ENCODE peak calls at places on chromosomes 11 and 22, in five cellular contexts. Q is HCT116, W is neural progenitor cell, X is GM23338, A is MM.1S. C is an unnamed sample.

GRCh38 chr11:10139656-10140055 is 154.4 kb downstream of the SBF2 start:
- DNase-seq in Q (no peak), W (no peak), X (no peak), A (no peak), C (peak; percentile 69)

GRCh38 chr11:7575841-7576451 is 62.1 kb downstream of the PPFIBP2 start:
- DNase-seq in Q (no peak), W (no peak), X (no peak), A (peak; percentile 35), C (peak; percentile 41)

GRCh38 chr11:127362754-127363153 is 362.2 kb upstream of the KIRREL3 start:
- DNase-seq in Q (no peak), W (no peak), X (no peak), A (no peak), C (no peak)

GRCh38 chr11:70111269-70112016 is 33.3 kb downstream of the ANO1 start:
- DNase-seq in Q (no peak), W (peak; percentile 31), X (peak; percentile 43), A (no peak), C (peak; percentile 31)

GRCh38 chr11:35786918-35787557 is 124.5 kb downstream of the TRIM44 start:
- DNase-seq in Q (no peak), W (no peak), X (no peak), A (no peak), C (no peak)

GRCh38 chr11:28448186-28448585 is 340.0 kb downstream of the METTL15 start:
- DNase-seq in Q (no peak), W (no peak), X (no peak), A (no peak), C (peak; percentile 8)

GRCh38 chr22:25762147-25762546 is 20.2 kb downstream of the MYO18B start:
- DNase-seq in Q (no peak), W (no peak), X (no peak), A (no peak), C (no peak)

GRCh38 chr11:117823294-117823940 is 1.1 kb downstream of the FXYD2 start:
- DNase-seq in Q (no peak), W (peak; percentile 39), X (no peak), A (no peak), C (no peak)

GRCh38 chr11:75245356-75246005 is 4.9 kb downstream of the TPBGL start:
- DNase-seq in Q (no peak), W (peak; percentile 42), X (peak; percentile 72), A (no peak), C (peak; percentile 24)

GRCh38 chr11:134981824-134982223 is 569.8 kb upstream of the B3GAT1 start:
- DNase-seq in Q (no peak), W (no peak), X (no peak), A (no peak), C (no peak)

GRCh38 chr11:125165111-125165663 is 636 bp downstream of the PKNOX2 start:
- DNase-seq in Q (no peak), W (peak; percentile 65), X (peak; percentile 54), A (no peak), C (peak; percentile 19)

GRCh38 chr11:60912851-60913550 is 957 bp upstream of the TMEM109 start:
- DNase-seq in Q (no peak), W (peak; percentile 20), X (no peak), A (no peak), C (no peak)

GRCh38 chr11:127639916-127640315 is 639.3 kb upstream of the KIRREL3 start:
- DNase-seq in Q (no peak), W (no peak), X (no peak), A (no peak), C (peak; percentile 42)

GRCh38 chr11:44957051-44957515 is 6.4 kb upstream of the TP53I11 start:
- DNase-seq in Q (no peak), W (peak; percentile 67), X (peak; percentile 70), A (no peak), C (no peak)

GRCh38 chr11:58394195-58394594 is 12.5 kb downstream of the OR5B3 start:
- DNase-seq in Q (no peak), W (no peak), X (no peak), A (no peak), C (peak; percentile 99)

DNA sequence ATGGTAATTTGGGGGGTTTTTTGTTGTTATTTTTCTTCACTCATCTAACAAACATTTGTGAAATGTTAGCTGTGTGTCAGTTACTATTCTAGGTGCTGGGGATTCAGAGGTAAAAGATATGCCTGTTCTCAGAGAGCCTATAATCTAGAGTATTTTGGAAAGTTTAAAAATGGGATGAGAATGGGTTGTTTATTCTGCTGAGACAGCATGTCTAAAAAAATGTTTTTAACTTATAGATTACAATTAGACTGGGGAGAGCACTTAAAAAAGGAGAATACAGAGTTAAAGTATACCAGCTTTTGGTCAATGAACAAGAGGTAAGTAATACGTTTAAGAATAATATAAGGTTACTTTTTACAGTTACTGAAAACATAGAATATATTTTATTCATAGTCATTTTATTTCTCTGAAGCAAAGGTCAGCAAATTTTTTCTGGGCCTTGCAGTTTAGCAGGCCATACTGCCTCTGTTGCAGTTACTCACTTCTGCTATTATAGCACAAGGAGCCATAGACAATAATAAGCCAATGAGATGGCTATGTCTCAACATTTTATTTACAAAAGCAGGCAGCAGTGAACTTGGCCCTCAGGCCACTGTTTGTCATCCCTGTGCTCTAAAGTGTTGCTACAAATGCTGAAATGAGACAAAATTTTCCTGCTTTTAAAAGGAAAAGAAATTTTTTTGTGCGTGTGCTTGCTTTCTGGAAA is 60.0 kb downstream of the DKK3 start:
- DNase-seq in Q (no peak), W (no peak), X (no peak), A (no peak), C (peak; percentile 45)
- H3K27ac ChIP-seq in Q (no peak overlapping the region), W (no peak overlapping the region), X (no peak overlapping the region), A (no peak overlapping the region), C (no peak overlapping the region)

GRCh38 chr11:12223771-12224536 is 113.6 kb downstream of the MICAL2 start:
- DNase-seq in Q (no peak), W (no peak), X (no peak), A (no peak), C (peak; percentile 64)
- TF ChIP-seq EZH2phosphoT487 in Q (no peak), W (no peak), X (no peak), A (no peak), C (no peak)

GRCh38 chr22:40486962-40487602 is 116.7 kb downstream of the SGSM3 start:
- DNase-seq in Q (no peak), W (no peak), X (no peak), A (no peak), C (no peak)
- H3K27ac ChIP-seq in Q (no peak overlapping the region), W (no peak overlapping the region), X (no peak overlapping the region), A (no peak overlapping the region), C (no peak overlapping the region)

DNA sequence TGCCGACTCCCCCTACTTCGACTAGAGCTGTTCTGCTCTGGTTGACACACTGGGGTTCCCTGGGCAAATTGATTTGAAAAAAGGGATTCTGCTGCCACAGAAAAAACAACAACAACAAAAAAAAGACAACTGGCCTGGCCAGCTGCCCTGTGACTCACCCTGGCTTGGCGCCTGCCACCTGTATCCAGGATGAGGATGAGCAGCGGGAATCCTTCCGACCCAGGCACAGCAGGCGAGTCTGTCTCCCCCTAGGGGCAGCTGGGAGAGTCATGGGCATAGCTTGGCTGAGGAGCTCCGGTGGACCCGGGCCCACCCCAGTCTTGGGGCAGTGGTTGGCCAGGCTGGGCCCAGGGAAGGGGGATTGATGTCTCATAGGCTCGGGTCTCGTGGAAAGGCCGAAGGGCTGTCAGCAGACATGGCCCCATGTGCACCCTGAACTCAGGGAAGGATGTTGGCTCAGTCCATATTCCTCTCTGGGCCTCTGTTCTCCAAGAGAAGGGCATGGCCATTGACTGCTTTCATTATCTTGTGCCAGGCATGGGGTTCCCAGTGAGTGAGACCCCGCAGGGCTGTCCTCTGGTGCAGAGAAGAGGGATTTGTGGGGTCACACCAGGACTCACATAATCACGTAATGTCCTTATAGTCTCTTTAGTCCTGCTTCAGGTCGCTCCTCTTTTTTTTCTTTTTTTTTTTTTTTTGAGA is 10.4 kb upstream of the SUN2 start:
- DNase-seq in Q (peak; percentile 79), W (peak; percentile 77), X (peak; percentile 93), A (peak; percentile 35), C (peak; percentile 82)
- TF ChIP-seq EZH2phosphoT487 in Q (no peak), W (no peak), X (no peak), A (no peak), C (no peak)

DNA sequence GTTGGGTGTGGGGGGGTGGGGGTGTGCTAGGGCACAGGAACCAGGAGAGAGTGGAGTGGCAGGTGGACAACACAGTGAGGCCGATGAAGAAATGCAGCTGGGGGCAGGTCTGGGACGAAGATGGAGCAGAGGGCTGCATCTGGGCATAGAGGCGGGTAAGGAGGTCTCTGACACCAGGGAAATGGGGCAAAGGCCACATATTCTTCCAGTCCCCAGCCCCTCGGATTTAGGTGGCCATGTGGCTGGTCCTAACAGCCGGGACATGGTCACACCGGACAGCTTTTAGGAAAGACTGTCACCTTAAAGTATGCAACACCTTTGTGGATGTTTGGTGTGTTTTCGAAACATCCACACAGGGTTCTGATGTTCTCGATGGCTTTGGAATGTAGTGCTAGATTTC is 5.0 kb upstream of the PARVG start:
- DNase-seq in Q (no peak), W (no peak), X (no peak), A (no peak), C (no peak)
- H3K27ac ChIP-seq in Q (no peak overlapping the region), W (no peak overlapping the region), X (no peak overlapping the region), A (no peak overlapping the region), C (no peak overlapping the region)

GRCh38 chr22:28198692-28199091 is 279.6 kb upstream of the PITPNB start:
- DNase-seq in Q (no peak), W (no peak), X (no peak), A (no peak), C (no peak)
- TF ChIP-seq EZH2phosphoT487 in Q (no peak), W (no peak), X (no peak), A (no peak), C (no peak)